ENCODE peak calls at places on chromosomes 7 and 10, in seven cellular contexts. F is H1; C is psoas muscle; V is CD8-positive, alpha-beta T cell; Q is Panc1; K is uterus; B is neuronal stem cell. I is an unnamed sample.

GRCh38 chr10:92768104-92768503 is 78.3 kb downstream of the HHEX start:
- DNase-seq in K (no peak), Q (no peak), F (no peak), B (no peak), V (no peak), C (no peak), I (no peak)

GRCh38 chr7:73899731-73900142 is 38.8 kb downstream of the TMEM270 start:
- DNase-seq in F (no peak), C (peak; percentile 85), K (peak; percentile 75), Q (no peak), V (no peak), B (no peak), I (peak; percentile 86)

GRCh38 chr7:17523813-17524741 is 225.6 kb downstream of the AHR start:
- DNase-seq in F (no peak), C (peak; percentile 9), B (no peak), K (no peak), Q (peak; percentile 64), V (no peak), I (peak; percentile 72)

GRCh38 chr7:86975914-86976313 is 83.5 kb downstream of the ELAPOR2 start:
- DNase-seq in Q (no peak), C (no peak), V (no peak), B (no peak), F (no peak), K (no peak), I (no peak)

GRCh38 chr7:16526742-16527540 is at the start of gene LRRC72:
- DNase-seq in B (no peak), C (no peak), V (no peak), F (no peak), Q (no peak), K (no peak), I (no peak)

GRCh38 chr7:4234498-4234855 is 447.6 kb upstream of the FOXK1 start:
- DNase-seq in B (no peak), Q (no peak), K (no peak), F (no peak), V (no peak), C (no peak), I (peak; percentile 40)

GRCh38 chr7:157339777-157340677 is 3.2 kb downstream of the DNAJB6 start:
- DNase-seq in Q (peak; percentile 85), C (peak; percentile 67), F (no peak), K (peak; percentile 68), B (peak; percentile 57), V (peak; percentile 54), I (no peak)

GRCh38 chr7:21966271-21966670 is 20.6 kb upstream of the CDCA7L start:
- DNase-seq in F (no peak), V (no peak), Q (no peak), K (no peak), C (no peak), B (no peak), I (no peak)

GRCh38 chr7:14760730-14761129 is 141.8 kb downstream of the DGKB start:
- DNase-seq in V (no peak), Q (no peak), B (no peak), C (no peak), F (no peak), K (no peak), I (no peak)

GRCh38 chr7:73830618-73830871 is 251 bp upstream of the CLDN4 start:
- DNase-seq in V (no peak), Q (no peak), B (no peak), C (no peak), F (no peak), K (no peak), I (no peak)

GRCh38 chr7:88224596-88225275 is 4.9 kb upstream of the SRI start:
- DNase-seq in K (no peak), Q (no peak), C (no peak), V (no peak), F (no peak), B (no peak), I (no peak)

GRCh38 chr7:19056305-19056704 is 61.1 kb downstream of the TWIST1 start:
- DNase-seq in B (no peak), F (no peak), V (no peak), Q (no peak), K (no peak), C (no peak), I (no peak)

GRCh38 chr10:80473096-80473657 is 19.1 kb downstream of the TSPAN14 start:
- DNase-seq in Q (no peak), V (no peak), K (no peak), C (no peak), B (no peak), F (no peak), I (no peak)

GRCh38 chr10:80472234-80473095 is 18.4 kb downstream of the TSPAN14 start:
- DNase-seq in C (no peak), V (no peak), F (no peak), B (no peak), K (no peak), Q (no peak), I (no peak)

GRCh38 chr10:80471009-80471408 is 16.9 kb downstream of the TSPAN14 start:
- DNase-seq in V (no peak), Q (no peak), F (no peak), B (no peak), K (no peak), C (no peak), I (no peak)

GRCh38 chr10:80470266-80470665 is 16.2 kb downstream of the TSPAN14 start:
- DNase-seq in B (no peak), V (no peak), K (no peak), C (no peak), Q (no peak), F (no peak), I (no peak)

GRCh38 chr10:80471715-80472233 is 17.7 kb downstream of the TSPAN14 start:
- DNase-seq in Q (no peak), V (no peak), B (no peak), K (no peak), F (no peak), C (no peak), I (no peak)
- H3K27ac ChIP-seq in Q (no peak overlapping the region), V (peak overlapping the region; percentile 14), B (no peak overlapping the region), K (no peak overlapping the region), F (no peak overlapping the region), C (no peak overlapping the region), I (peak overlapping the region; percentile 100)

GRCh38 chr10:89646833-89647570 is 2.0 kb upstream of the PANK1 start:
- DNase-seq in C (no peak), K (no peak), B (peak; percentile 11), F (no peak), V (no peak), Q (no peak), I (no peak)

GRCh38 chr10:89644967-89645741 is at the start of gene PANK1:
- DNase-seq in V (peak; percentile 39), C (peak; percentile 81), K (peak; percentile 61), B (peak; percentile 73), F (no peak), Q (peak; percentile 36), I (peak; percentile 75)

GRCh38 chr10:89644691-89644966 is 413 bp downstream of the PANK1 start:
- DNase-seq in Q (no peak), K (no peak), V (no peak), C (no peak), F (no peak), B (no peak), I (no peak)

GRCh38 chr10:89643812-89644690 is 991 bp downstream of the PANK1 start:
- DNase-seq in V (peak; percentile 46), C (peak; percentile 60), F (peak; percentile 88), B (peak; percentile 93), Q (peak; percentile 82), K (peak; percentile 60), I (peak; percentile 90)

DNA sequence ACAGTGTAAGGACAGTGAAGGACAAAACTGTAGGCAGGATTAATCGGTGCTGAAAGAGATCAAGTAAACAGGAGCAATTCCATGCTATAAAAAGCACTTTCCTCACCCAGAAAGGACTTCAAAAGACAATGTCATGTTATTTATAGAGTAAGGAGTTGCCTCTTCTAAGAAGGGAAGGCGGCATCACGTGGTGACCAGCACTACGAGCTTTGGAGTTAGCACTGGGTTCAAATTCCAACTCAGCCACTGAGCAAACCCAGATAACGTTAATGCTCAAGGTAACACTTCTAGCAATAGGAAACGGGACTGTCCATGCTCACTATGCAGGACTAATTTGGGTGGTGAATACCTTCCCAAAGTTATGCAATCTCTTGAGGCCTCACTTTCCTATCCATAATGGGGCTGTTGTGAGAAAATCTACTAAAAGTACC is 715 bp upstream of the PANK1 start:
- DNase-seq in C (no peak), K (no peak), V (no peak), F (no peak), B (no peak), Q (peak; percentile 5), I (no peak)
- H3K4me3 ChIP-seq in C (peak overlapping the region; percentile 94), K (peak overlapping the region; percentile 89), V (peak overlapping the region; percentile 45), F (peak overlapping the region; percentile 90), B (no peak overlapping the region), Q (peak overlapping the region; percentile 77), I (no peak overlapping the region)

GRCh38 chr10:91525939-91526712 is 106.7 kb downstream of the PPP1R3C start:
- DNase-seq in K (no peak), Q (no peak), V (no peak), B (no peak), C (no peak), F (no peak), I (no peak)

GRCh38 chr10:91528768-91529167 is 104.1 kb downstream of the PPP1R3C start:
- DNase-seq in V (no peak), B (no peak), Q (no peak), C (no peak), K (no peak), F (no peak), I (no peak)

DNA sequence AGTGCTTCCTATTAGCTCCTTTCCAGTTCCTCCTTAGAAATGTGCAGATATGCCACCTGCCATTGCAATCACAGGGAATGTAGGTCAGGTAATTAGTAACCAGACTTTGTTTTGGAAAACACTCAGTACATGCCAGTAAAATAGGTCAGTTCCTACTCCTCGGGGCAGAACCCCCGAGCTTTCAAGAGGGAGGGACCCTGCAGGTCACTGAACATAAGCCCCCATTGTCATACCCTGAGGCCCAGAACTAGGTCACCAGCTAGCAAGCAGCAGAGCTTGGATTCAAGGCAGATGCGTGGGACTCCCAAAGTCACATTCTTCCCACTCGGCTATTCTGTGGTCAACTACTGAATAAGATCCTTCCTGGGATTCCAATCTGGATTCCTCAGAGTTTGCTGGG is 104.8 kb downstream of the PPP1R3C start:
- DNase-seq in K (no peak), F (no peak), Q (no peak), B (no peak), V (no peak), C (no peak), I (no peak)
- H3K27ac ChIP-seq in K (no peak overlapping the region), F (no peak overlapping the region), Q (no peak overlapping the region), B (no peak overlapping the region), V (no peak overlapping the region), C (peak overlapping the region; percentile 67), I (no peak overlapping the region)

DNA sequence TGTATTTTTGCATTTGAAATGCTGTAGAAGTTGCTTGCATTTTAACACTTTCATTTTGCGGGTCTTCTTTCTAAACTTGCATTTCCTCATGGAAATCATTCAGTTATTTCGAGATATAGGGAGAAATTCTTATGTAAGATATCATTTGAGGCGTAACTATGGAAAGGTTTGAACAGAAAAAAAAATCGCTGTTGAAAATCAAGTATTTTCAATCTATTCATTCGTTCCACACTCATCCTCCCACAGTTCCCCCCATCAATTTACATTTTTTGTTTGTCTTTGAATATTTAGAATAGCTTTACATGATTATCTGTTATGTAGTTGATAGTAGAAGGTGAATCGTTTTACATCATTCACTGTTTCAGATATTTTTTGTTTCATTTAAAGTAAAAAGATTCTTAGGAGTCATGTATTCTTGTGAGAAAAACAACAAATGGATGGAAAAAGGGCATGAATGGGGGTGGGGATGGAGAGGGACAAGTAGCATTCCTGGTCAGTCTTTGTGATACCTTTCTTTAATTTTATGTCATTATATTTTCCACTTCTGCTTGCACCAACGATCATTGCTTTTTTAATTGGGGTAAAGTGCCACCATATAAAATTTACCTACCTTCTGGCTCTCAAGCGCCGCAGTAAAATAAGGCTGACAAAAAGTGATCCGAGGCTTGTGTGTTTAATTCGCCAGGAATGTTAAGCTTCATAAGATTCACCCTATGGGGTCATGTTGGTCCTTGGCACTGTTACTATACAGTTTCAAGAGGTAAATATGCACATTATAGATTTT is 3.2 kb upstream of the SKIDA1 start:
- DNase-seq in V (no peak), B (no peak), C (no peak), K (no peak), F (no peak), Q (no peak), I (no peak)
- H3K4me3 ChIP-seq in V (no peak overlapping the region), B (no peak overlapping the region), C (peak overlapping the region; percentile 84), K (peak overlapping the region; percentile 75), F (peak overlapping the region; percentile 79), Q (peak overlapping the region; percentile 56), I (peak overlapping the region; percentile 79)